ENCODE peak calls at places on chromosomes 6 and 20, in seven cellular contexts. V is effector CD4-positive, alpha-beta T cell; B is central memory CD8-positive, alpha-beta T cell; Z is left cardiac atrium; D is SJSA1; W is naive thymus-derived CD4-positive, alpha-beta T cell; X is activated naive CD4-positive, alpha-beta T cell treated with Interleukin-2 at 50 U/mL for 16 hours. M is an unnamed sample.

GRCh38 chr20:44701889-44702288 is 13.3 kb upstream of the CCN5 start:
- DNase-seq in V (no peak), B (no peak), Z (no peak), D (no peak), W (no peak), X (no peak), M (no peak)

GRCh38 chr20:8389381-8390368 is 257.6 kb downstream of the PLCB1 start:
- DNase-seq in V (no peak), B (no peak), Z (no peak), D (peak; percentile 30), W (no peak), X (no peak), M (no peak)

GRCh38 chr20:10131612-10132345 is 86.9 kb upstream of the SNAP25 start:
- DNase-seq in V (no peak), B (no peak), Z (peak; percentile 76), D (no peak), W (no peak), X (no peak), M (no peak)

GRCh38 chr20:45918779-45919535 is 7.0 kb upstream of the PLTP start:
- DNase-seq in V (no peak), B (no peak), Z (no peak), D (no peak), W (no peak), X (no peak), M (no peak)

GRCh38 chr20:58603656-58604184 is 47.4 kb upstream of the STX16 start:
- DNase-seq in V (no peak), B (no peak), Z (no peak), D (peak; percentile 76), W (no peak), X (no peak), M (no peak)

GRCh38 chr6:3061501-3061941 is 6.8 kb upstream of the RIPK1 start:
- DNase-seq in V (no peak), B (no peak), Z (no peak), D (no peak), W (no peak), X (no peak), M (no peak)

GRCh38 chr6:143233563-143234285 is 173.0 kb downstream of the AIG1 start:
- DNase-seq in V (no peak), B (no peak), Z (no peak), D (no peak), W (no peak), X (no peak), M (no peak)

GRCh38 chr6:52049252-52050050 is 38.0 kb downstream of the PKHD1 start:
- DNase-seq in V (no peak), B (no peak), Z (no peak), D (peak; percentile 8), W (no peak), X (no peak), M (no peak)

GRCh38 chr6:32886674-32887383 is 32.8 kb downstream of the PSMB9 start:
- DNase-seq in V (no peak), B (no peak), Z (no peak), D (peak; percentile 49), W (no peak), X (no peak), M (no peak)

GRCh38 chr6:124943658-124944057 is 18.6 kb upstream of the RNF217 start:
- DNase-seq in V (no peak), B (no peak), Z (no peak), D (no peak), W (no peak), X (no peak), M (no peak)

GRCh38 chr6:161908872-161909271 is 635.0 kb upstream of the AGPAT4 start:
- DNase-seq in V (no peak), B (no peak), Z (no peak), D (no peak), W (no peak), X (no peak), M (no peak)

GRCh38 chr6:17013701-17014100 is 88.1 kb upstream of the STMND1 start:
- DNase-seq in V (no peak), B (no peak), Z (no peak), D (peak; percentile 77), W (no peak), X (no peak), M (no peak)

GRCh38 chr6:145091102-145091826 is 644.1 kb downstream of the EPM2A start:
- DNase-seq in V (no peak), B (no peak), Z (no peak), D (no peak), W (no peak), X (no peak), M (no peak)